ENCODE peak calls at places on chromosomes 5 and 9, in ten cellular contexts. One of them, this sample, is unnamed.

GRCh38 chr9:91116226-91116625 is 245.5 kb downstream of the AUH start:
- DNase-seq in A549: no peak
- DNase-seq in right cardiac atrium: no peak
- DNase-seq in natural killer cell: no peak
- DNase-seq in fibroblast of mammary gland: peak
- DNase-seq in activated T-cell treated with anti-CD3 and anti-CD28 coated beads, Interleukin-2, amount 50 U/mL, for 72 hours: no peak
- DNase-seq in HT-29: no peak
- DNase-seq in globus pallidus: no peak
- DNase-seq in GM12864: no peak
- DNase-seq in activated effector memory CD4-positive, alpha-beta T cell treated with Interleukin-2 at 50 U/mL for 16 hours: no peak
- DNase-seq in this sample: no peak

GRCh38 chr5:170565077-170565476 is 61.3 kb downstream of the KCNIP1 start:
- DNase-seq in activated T-cell treated with anti-CD3 and anti-CD28 coated beads, Interleukin-2, amount 50 U/mL, for 72 hours: no peak
- DNase-seq in natural killer cell: no peak
- DNase-seq in right cardiac atrium: no peak
- DNase-seq in activated effector memory CD4-positive, alpha-beta T cell treated with Interleukin-2 at 50 U/mL for 16 hours: no peak
- DNase-seq in globus pallidus: peak
- DNase-seq in HT-29: no peak
- DNase-seq in GM12864: no peak
- DNase-seq in A549: no peak
- DNase-seq in fibroblast of mammary gland: no peak
- DNase-seq in this sample: no peak

GRCh38 chr5:170639221-170639925 is 135.6 kb downstream of the KCNIP1 start:
- DNase-seq in activated effector memory CD4-positive, alpha-beta T cell treated with Interleukin-2 at 50 U/mL for 16 hours: no peak
- DNase-seq in HT-29: no peak
- DNase-seq in fibroblast of mammary gland: no peak
- DNase-seq in A549: no peak
- DNase-seq in natural killer cell: no peak
- DNase-seq in right cardiac atrium: no peak
- DNase-seq in globus pallidus: no peak
- DNase-seq in activated T-cell treated with anti-CD3 and anti-CD28 coated beads, Interleukin-2, amount 50 U/mL, for 72 hours: no peak
- DNase-seq in GM12864: no peak
- DNase-seq in this sample: no peak

GRCh38 chr9:90009447-90009846 is 404.6 kb downstream of the GADD45G start:
- DNase-seq in fibroblast of mammary gland: no peak
- DNase-seq in activated T-cell treated with anti-CD3 and anti-CD28 coated beads, Interleukin-2, amount 50 U/mL, for 72 hours: no peak
- DNase-seq in natural killer cell: no peak
- DNase-seq in activated effector memory CD4-positive, alpha-beta T cell treated with Interleukin-2 at 50 U/mL for 16 hours: no peak
- DNase-seq in GM12864: no peak
- DNase-seq in A549: no peak
- DNase-seq in HT-29: no peak
- DNase-seq in right cardiac atrium: no peak
- DNase-seq in globus pallidus: no peak
- DNase-seq in this sample: no peak

GRCh38 chr5:98770158-98770910 is 3.1 kb upstream of the RGMB start:
- DNase-seq in A549: peak
- DNase-seq in HT-29: peak
- DNase-seq in right cardiac atrium: peak
- DNase-seq in fibroblast of mammary gland: peak
- DNase-seq in GM12864: no peak
- DNase-seq in natural killer cell: no peak
- DNase-seq in globus pallidus: no peak
- DNase-seq in activated T-cell treated with anti-CD3 and anti-CD28 coated beads, Interleukin-2, amount 50 U/mL, for 72 hours: peak
- DNase-seq in activated effector memory CD4-positive, alpha-beta T cell treated with Interleukin-2 at 50 U/mL for 16 hours: peak
- DNase-seq in this sample: peak

GRCh38 chr5:8729437-8729836 is 816.4 kb downstream of the SEMA5A start:
- DNase-seq in A549: no peak
- DNase-seq in globus pallidus: no peak
- DNase-seq in HT-29: no peak
- DNase-seq in right cardiac atrium: no peak
- DNase-seq in fibroblast of mammary gland: peak
- DNase-seq in natural killer cell: no peak
- DNase-seq in activated effector memory CD4-positive, alpha-beta T cell treated with Interleukin-2 at 50 U/mL for 16 hours: no peak
- DNase-seq in activated T-cell treated with anti-CD3 and anti-CD28 coated beads, Interleukin-2, amount 50 U/mL, for 72 hours: no peak
- DNase-seq in GM12864: no peak
- DNase-seq in this sample: peak

GRCh38 chr5:6365142-6365976 is 13.0 kb downstream of the MED10 start:
- DNase-seq in globus pallidus: no peak
- DNase-seq in GM12864: no peak
- DNase-seq in natural killer cell: no peak
- DNase-seq in activated T-cell treated with anti-CD3 and anti-CD28 coated beads, Interleukin-2, amount 50 U/mL, for 72 hours: no peak
- DNase-seq in right cardiac atrium: no peak
- DNase-seq in activated effector memory CD4-positive, alpha-beta T cell treated with Interleukin-2 at 50 U/mL for 16 hours: no peak
- DNase-seq in A549: no peak
- DNase-seq in HT-29: no peak
- DNase-seq in fibroblast of mammary gland: peak
- DNase-seq in this sample: peak

GRCh38 chr9:21965401-21965951 is 28.7 kb downstream of the CDKN2A start:
- DNase-seq in A549: no peak
- DNase-seq in GM12864: no peak
- DNase-seq in natural killer cell: no peak
- DNase-seq in activated effector memory CD4-positive, alpha-beta T cell treated with Interleukin-2 at 50 U/mL for 16 hours: no peak
- DNase-seq in right cardiac atrium: peak
- DNase-seq in HT-29: no peak
- DNase-seq in globus pallidus: no peak
- DNase-seq in activated T-cell treated with anti-CD3 and anti-CD28 coated beads, Interleukin-2, amount 50 U/mL, for 72 hours: peak
- DNase-seq in fibroblast of mammary gland: peak
- DNase-seq in this sample: peak

GRCh38 chr9:91919621-91920020 is 30.4 kb downstream of the ROR2 start:
- DNase-seq in HT-29: no peak
- DNase-seq in activated effector memory CD4-positive, alpha-beta T cell treated with Interleukin-2 at 50 U/mL for 16 hours: no peak
- DNase-seq in natural killer cell: no peak
- DNase-seq in fibroblast of mammary gland: no peak
- DNase-seq in activated T-cell treated with anti-CD3 and anti-CD28 coated beads, Interleukin-2, amount 50 U/mL, for 72 hours: no peak
- DNase-seq in right cardiac atrium: no peak
- DNase-seq in GM12864: no peak
- DNase-seq in globus pallidus: no peak
- DNase-seq in A549: no peak
- DNase-seq in this sample: no peak

GRCh38 chr5:176809544-176810083 is 745 bp upstream of the UNC5A start:
- DNase-seq in right cardiac atrium: peak
- DNase-seq in A549: no peak
- DNase-seq in natural killer cell: no peak
- DNase-seq in globus pallidus: no peak
- DNase-seq in HT-29: no peak
- DNase-seq in activated T-cell treated with anti-CD3 and anti-CD28 coated beads, Interleukin-2, amount 50 U/mL, for 72 hours: no peak
- DNase-seq in activated effector memory CD4-positive, alpha-beta T cell treated with Interleukin-2 at 50 U/mL for 16 hours: no peak
- DNase-seq in GM12864: no peak
- DNase-seq in fibroblast of mammary gland: no peak
- DNase-seq in this sample: no peak

GRCh38 chr9:272251-273213 is 57.9 kb downstream of the DOCK8 start:
- DNase-seq in fibroblast of mammary gland: no peak
- DNase-seq in natural killer cell: peak
- DNase-seq in A549: no peak
- DNase-seq in activated effector memory CD4-positive, alpha-beta T cell treated with Interleukin-2 at 50 U/mL for 16 hours: peak
- DNase-seq in globus pallidus: peak
- DNase-seq in HT-29: no peak
- DNase-seq in activated T-cell treated with anti-CD3 and anti-CD28 coated beads, Interleukin-2, amount 50 U/mL, for 72 hours: peak
- DNase-seq in GM12864: peak
- DNase-seq in right cardiac atrium: no peak
- DNase-seq in this sample: no peak

GRCh38 chr5:97134634-97135033 is 7.8 kb downstream of the LIX1 start:
- DNase-seq in A549: no peak
- DNase-seq in HT-29: no peak
- DNase-seq in fibroblast of mammary gland: no peak
- DNase-seq in globus pallidus: no peak
- DNase-seq in right cardiac atrium: no peak
- DNase-seq in activated effector memory CD4-positive, alpha-beta T cell treated with Interleukin-2 at 50 U/mL for 16 hours: no peak
- DNase-seq in natural killer cell: no peak
- DNase-seq in GM12864: no peak
- DNase-seq in activated T-cell treated with anti-CD3 and anti-CD28 coated beads, Interleukin-2, amount 50 U/mL, for 72 hours: no peak
- DNase-seq in this sample: no peak

GRCh38 chr5:171945476-171945875 is 61.0 kb downstream of the FBXW11 start:
- DNase-seq in globus pallidus: no peak
- DNase-seq in right cardiac atrium: no peak
- DNase-seq in HT-29: peak
- DNase-seq in activated T-cell treated with anti-CD3 and anti-CD28 coated beads, Interleukin-2, amount 50 U/mL, for 72 hours: no peak
- DNase-seq in activated effector memory CD4-positive, alpha-beta T cell treated with Interleukin-2 at 50 U/mL for 16 hours: no peak
- DNase-seq in A549: no peak
- DNase-seq in GM12864: no peak
- DNase-seq in fibroblast of mammary gland: no peak
- DNase-seq in natural killer cell: no peak
- DNase-seq in this sample: no peak